ENCODE peak calls at places on chromosomes 5 and 9, in ten cellular contexts. One of them, this sample, is unnamed.

GRCh38 chr9:114108016-114108833 is 9.1 kb upstream of the KIF12 start:
- DNase-seq in heart left ventricle: peak; percentile 78
- DNase-seq in suprapubic skin: no peak
- DNase-seq in upper lobe of left lung: peak; percentile 74
- DNase-seq in body of pancreas: peak; percentile 87
- DNase-seq in A549: peak; percentile 83
- DNase-seq in IMR-90: peak; percentile 77
- DNase-seq in sigmoid colon: peak; percentile 86
- DNase-seq in ovary: peak; percentile 67
- DNase-seq in vagina: no peak
- DNase-seq in this sample: peak; percentile 77

GRCh38 chr9:130295945-130296782 is 30.6 kb downstream of the HMCN2 start:
- DNase-seq in IMR-90: no peak
- DNase-seq in A549: no peak
- DNase-seq in upper lobe of left lung: no peak
- DNase-seq in sigmoid colon: no peak
- DNase-seq in heart left ventricle: no peak
- DNase-seq in vagina: no peak
- DNase-seq in ovary: no peak
- DNase-seq in body of pancreas: no peak
- DNase-seq in suprapubic skin: no peak
- DNase-seq in this sample: no peak

GRCh38 chr9:122936464-122936863 is 4.4 kb upstream of the RABGAP1 start:
- DNase-seq in body of pancreas: no peak
- DNase-seq in upper lobe of left lung: no peak
- DNase-seq in sigmoid colon: no peak
- DNase-seq in ovary: no peak
- DNase-seq in vagina: no peak
- DNase-seq in suprapubic skin: no peak
- DNase-seq in heart left ventricle: no peak
- DNase-seq in IMR-90: no peak
- DNase-seq in A549: no peak
- DNase-seq in this sample: no peak

GRCh38 chr5:168676499-168676898 is 97.3 kb upstream of the PANK3 start:
- DNase-seq in ovary: no peak
- DNase-seq in upper lobe of left lung: no peak
- DNase-seq in IMR-90: no peak
- DNase-seq in body of pancreas: no peak
- DNase-seq in heart left ventricle: no peak
- DNase-seq in vagina: no peak
- DNase-seq in suprapubic skin: no peak
- DNase-seq in sigmoid colon: no peak
- DNase-seq in A549: no peak
- DNase-seq in this sample: no peak

GRCh38 chr5:93675458-93676450 is 65.6 kb downstream of the POU5F2 start:
- DNase-seq in vagina: no peak
- DNase-seq in A549: no peak
- DNase-seq in sigmoid colon: no peak
- DNase-seq in suprapubic skin: no peak
- DNase-seq in body of pancreas: no peak
- DNase-seq in IMR-90: peak; percentile 49
- DNase-seq in upper lobe of left lung: no peak
- DNase-seq in heart left ventricle: no peak
- DNase-seq in ovary: no peak
- DNase-seq in this sample: no peak

GRCh38 chr5:11903614-11904269 is 504 bp downstream of the CTNND2 start:
- DNase-seq in heart left ventricle: no peak
- DNase-seq in A549: peak; percentile 23
- DNase-seq in sigmoid colon: no peak
- DNase-seq in IMR-90: no peak
- DNase-seq in body of pancreas: peak; percentile 64
- DNase-seq in upper lobe of left lung: no peak
- DNase-seq in ovary: no peak
- DNase-seq in suprapubic skin: no peak
- DNase-seq in vagina: no peak
- DNase-seq in this sample: no peak

GRCh38 chr5:78964889-78965288 is 20.2 kb downstream of the ARSB start:
- DNase-seq in upper lobe of left lung: no peak
- DNase-seq in sigmoid colon: no peak
- DNase-seq in heart left ventricle: no peak
- DNase-seq in ovary: no peak
- DNase-seq in A549: peak; percentile 77
- DNase-seq in vagina: no peak
- DNase-seq in body of pancreas: no peak
- DNase-seq in suprapubic skin: no peak
- DNase-seq in IMR-90: peak; percentile 83
- DNase-seq in this sample: no peak

GRCh38 chr5:7955476-7955875 is 86.5 kb downstream of the MTRR start:
- DNase-seq in A549: no peak
- DNase-seq in suprapubic skin: no peak
- DNase-seq in vagina: no peak
- DNase-seq in ovary: no peak
- DNase-seq in upper lobe of left lung: no peak
- DNase-seq in body of pancreas: no peak
- DNase-seq in IMR-90: no peak
- DNase-seq in sigmoid colon: no peak
- DNase-seq in heart left ventricle: no peak
- DNase-seq in this sample: no peak

GRCh38 chr9:8558176-8558575 is 758.6 kb upstream of the DMAC1 start:
- DNase-seq in IMR-90: peak; percentile 0
- DNase-seq in suprapubic skin: no peak
- DNase-seq in sigmoid colon: no peak
- DNase-seq in upper lobe of left lung: no peak
- DNase-seq in vagina: no peak
- DNase-seq in A549: peak; percentile 17
- DNase-seq in heart left ventricle: no peak
- DNase-seq in body of pancreas: no peak
- DNase-seq in ovary: no peak
- DNase-seq in this sample: no peak

GRCh38 chr9:120902286-120902685 is 24.3 kb downstream of the TRAF1 start:
- DNase-seq in A549: no peak
- DNase-seq in vagina: no peak
- DNase-seq in heart left ventricle: no peak
- DNase-seq in body of pancreas: no peak
- DNase-seq in upper lobe of left lung: no peak
- DNase-seq in sigmoid colon: no peak
- DNase-seq in suprapubic skin: no peak
- DNase-seq in ovary: no peak
- DNase-seq in IMR-90: no peak
- DNase-seq in this sample: no peak

GRCh38 chr5:145936401-145937131 is at the start of gene SH3RF2:
- DNase-seq in sigmoid colon: peak; percentile 65
- DNase-seq in body of pancreas: peak; percentile 70
- DNase-seq in IMR-90: peak; percentile 73
- DNase-seq in suprapubic skin: peak; percentile 80
- DNase-seq in vagina: no peak
- DNase-seq in heart left ventricle: peak; percentile 31
- DNase-seq in upper lobe of left lung: peak; percentile 46
- DNase-seq in ovary: no peak
- DNase-seq in A549: peak; percentile 82
- DNase-seq in this sample: peak; percentile 51

GRCh38 chr5:74017786-74018211 is 391.8 kb downstream of the ARHGEF28 start:
- DNase-seq in ovary: no peak
- DNase-seq in body of pancreas: no peak
- DNase-seq in vagina: no peak
- DNase-seq in upper lobe of left lung: no peak
- DNase-seq in A549: peak; percentile 33
- DNase-seq in suprapubic skin: no peak
- DNase-seq in sigmoid colon: no peak
- DNase-seq in heart left ventricle: no peak
- DNase-seq in IMR-90: peak; percentile 47
- DNase-seq in this sample: no peak

GRCh38 chr9:785997-786396 is 55.5 kb upstream of the DMRT1 start:
- DNase-seq in IMR-90: no peak
- DNase-seq in sigmoid colon: no peak
- DNase-seq in suprapubic skin: peak; percentile 13
- DNase-seq in upper lobe of left lung: no peak
- DNase-seq in ovary: no peak
- DNase-seq in vagina: no peak
- DNase-seq in body of pancreas: no peak
- DNase-seq in A549: no peak
- DNase-seq in heart left ventricle: no peak
- DNase-seq in this sample: no peak

GRCh38 chr9:128722380-128723351 is 1.3 kb downstream of the ZDHHC12 start:
- DNase-seq in suprapubic skin: no peak
- DNase-seq in body of pancreas: no peak
- DNase-seq in sigmoid colon: no peak
- DNase-seq in A549: no peak
- DNase-seq in upper lobe of left lung: no peak
- DNase-seq in vagina: no peak
- DNase-seq in heart left ventricle: no peak
- DNase-seq in ovary: no peak
- DNase-seq in IMR-90: no peak
- DNase-seq in this sample: no peak

GRCh38 chr9:129776566-129776937 is 23.7 kb upstream of the PTGES start:
- DNase-seq in suprapubic skin: no peak
- DNase-seq in IMR-90: peak; percentile 11
- DNase-seq in upper lobe of left lung: no peak
- DNase-seq in sigmoid colon: no peak
- DNase-seq in A549: no peak
- DNase-seq in heart left ventricle: no peak
- DNase-seq in body of pancreas: no peak
- DNase-seq in vagina: no peak
- DNase-seq in ovary: no peak
- DNase-seq in this sample: no peak

GRCh38 chr9:114291064-114291474 is 31.8 kb upstream of the ORM1 start:
- DNase-seq in sigmoid colon: peak; percentile 86
- DNase-seq in upper lobe of left lung: peak; percentile 73
- DNase-seq in IMR-90: peak; percentile 67
- DNase-seq in heart left ventricle: peak; percentile 56
- DNase-seq in ovary: peak; percentile 80
- DNase-seq in body of pancreas: peak; percentile 80
- DNase-seq in vagina: no peak
- DNase-seq in A549: peak; percentile 64
- DNase-seq in suprapubic skin: peak; percentile 89
- DNase-seq in this sample: peak; percentile 45

GRCh38 chr9:98010450-98010849 is 27.3 kb downstream of the ANP32B start:
- DNase-seq in ovary: no peak
- DNase-seq in IMR-90: peak; percentile 64
- DNase-seq in A549: peak; percentile 54
- DNase-seq in heart left ventricle: no peak
- DNase-seq in sigmoid colon: no peak
- DNase-seq in upper lobe of left lung: no peak
- DNase-seq in body of pancreas: no peak
- DNase-seq in suprapubic skin: no peak
- DNase-seq in vagina: no peak
- DNase-seq in this sample: no peak
- TF ChIP-seq POLR2A in ovary: no peak
- TF ChIP-seq POLR2A in IMR-90: no peak
- TF ChIP-seq POLR2A in A549: no peak
- TF ChIP-seq POLR2A in heart left ventricle: no peak
- TF ChIP-seq POLR2A in sigmoid colon: no peak
- TF ChIP-seq POLR2A in upper lobe of left lung: no peak
- TF ChIP-seq POLR2A in body of pancreas: no peak
- TF ChIP-seq POLR2A in suprapubic skin: no peak
- TF ChIP-seq POLR2A in vagina: no peak
- TF ChIP-seq POLR2A in this sample: no peak

DNA sequence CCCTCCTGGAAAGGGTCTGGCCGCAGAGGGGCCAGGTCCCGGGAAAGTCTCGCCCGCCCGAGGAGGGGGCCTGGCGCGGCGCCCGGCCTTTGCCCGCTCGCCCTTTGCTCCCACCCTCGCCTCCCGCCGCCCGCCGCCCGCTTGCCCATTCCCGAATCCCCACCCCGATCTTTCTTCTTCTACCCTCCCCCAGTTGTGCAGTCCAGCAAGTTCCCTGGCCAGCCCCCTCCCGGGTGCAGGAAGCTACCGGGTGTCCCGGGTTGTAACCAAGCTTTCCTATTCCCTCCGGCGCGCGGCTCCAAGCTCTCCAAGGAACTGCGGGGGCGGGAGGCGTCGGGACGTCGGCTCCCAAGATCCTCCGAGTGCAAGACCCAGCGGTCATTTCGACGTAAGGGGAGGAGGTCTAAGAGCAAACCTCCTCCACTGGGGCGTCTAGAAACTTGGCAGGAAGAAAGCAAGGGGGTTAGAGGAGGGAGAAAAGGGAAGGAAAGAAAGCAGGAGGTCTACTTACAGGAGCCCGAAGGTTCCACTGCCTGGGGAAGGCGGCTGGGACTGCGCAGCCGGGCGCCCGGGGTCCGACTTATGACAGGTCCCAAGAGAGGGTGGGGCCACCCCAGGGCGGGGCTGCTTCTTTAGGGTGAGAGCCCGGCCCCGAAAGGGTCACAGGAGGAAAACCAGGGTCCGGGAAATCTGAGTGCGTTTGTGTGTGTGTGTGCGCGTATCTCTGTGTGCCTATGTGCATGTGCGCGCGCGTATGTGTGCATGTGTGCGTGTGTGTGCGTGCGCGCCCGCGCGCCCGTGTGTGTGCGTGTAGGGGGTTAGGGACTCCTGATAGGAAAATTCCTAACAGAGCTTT is at the start of gene PTGR1:
- DNase-seq in sigmoid colon: peak; percentile 93
- DNase-seq in IMR-90: peak; percentile 89
- DNase-seq in suprapubic skin: peak; percentile 93
- DNase-seq in A549: peak; percentile 87
- DNase-seq in vagina: no peak
- DNase-seq in upper lobe of left lung: peak; percentile 85
- DNase-seq in body of pancreas: peak; percentile 81
- DNase-seq in ovary: peak; percentile 83
- DNase-seq in heart left ventricle: peak; percentile 89
- DNase-seq in this sample: peak; percentile 80
- TF ChIP-seq POLR2A in sigmoid colon: no peak
- TF ChIP-seq POLR2A in IMR-90: peak; percentile 45
- TF ChIP-seq POLR2A in suprapubic skin: no peak
- TF ChIP-seq POLR2A in A549: peak; percentile 92
- TF ChIP-seq POLR2A in vagina: peak; percentile 17
- TF ChIP-seq POLR2A in upper lobe of left lung: no peak
- TF ChIP-seq POLR2A in body of pancreas: peak; percentile 74
- TF ChIP-seq POLR2A in ovary: no peak
- TF ChIP-seq POLR2A in heart left ventricle: no peak
- TF ChIP-seq POLR2A in this sample: no peak

GRCh38 chr9:133823189-133824105 is 85.3 kb upstream of the SARDH start:
- DNase-seq in IMR-90: no peak
- DNase-seq in vagina: no peak
- DNase-seq in body of pancreas: no peak
- DNase-seq in sigmoid colon: no peak
- DNase-seq in A549: no peak
- DNase-seq in suprapubic skin: no peak
- DNase-seq in ovary: no peak
- DNase-seq in heart left ventricle: no peak
- DNase-seq in upper lobe of left lung: no peak
- DNase-seq in this sample: no peak
- TF ChIP-seq POLR2A in IMR-90: no peak
- TF ChIP-seq POLR2A in vagina: no peak
- TF ChIP-seq POLR2A in body of pancreas: no peak
- TF ChIP-seq POLR2A in sigmoid colon: no peak
- TF ChIP-seq POLR2A in A549: no peak
- TF ChIP-seq POLR2A in suprapubic skin: no peak
- TF ChIP-seq POLR2A in ovary: no peak
- TF ChIP-seq POLR2A in heart left ventricle: no peak
- TF ChIP-seq POLR2A in upper lobe of left lung: no peak
- TF ChIP-seq POLR2A in this sample: no peak

DNA sequence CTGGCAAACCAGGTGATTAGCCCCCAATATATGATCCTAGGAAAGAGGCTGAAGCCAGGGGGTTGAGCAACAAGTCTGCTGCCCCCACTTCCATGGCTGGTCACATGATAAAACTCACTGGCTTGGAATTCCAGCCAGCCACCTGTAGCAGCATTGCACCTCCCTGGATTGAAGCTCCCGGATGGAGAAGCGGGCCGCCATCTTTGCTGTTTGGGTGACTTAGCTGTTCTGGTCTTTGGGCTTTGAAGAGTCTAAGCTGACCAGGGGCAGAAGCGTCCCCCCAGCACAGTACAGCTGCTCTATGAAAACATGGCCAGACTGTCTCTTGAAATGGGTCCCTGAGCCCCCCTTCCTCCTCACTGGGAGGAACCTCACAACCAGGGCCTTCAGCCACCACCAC is 610.2 kb downstream of the ANXA1 start:
- DNase-seq in suprapubic skin: no peak
- DNase-seq in heart left ventricle: no peak
- DNase-seq in vagina: no peak
- DNase-seq in sigmoid colon: no peak
- DNase-seq in upper lobe of left lung: no peak
- DNase-seq in ovary: no peak
- DNase-seq in A549: no peak
- DNase-seq in IMR-90: no peak
- DNase-seq in body of pancreas: no peak
- DNase-seq in this sample: no peak
- TF ChIP-seq POLR2A in suprapubic skin: no peak
- TF ChIP-seq POLR2A in heart left ventricle: no peak
- TF ChIP-seq POLR2A in vagina: no peak
- TF ChIP-seq POLR2A in sigmoid colon: no peak
- TF ChIP-seq POLR2A in upper lobe of left lung: no peak
- TF ChIP-seq POLR2A in ovary: no peak
- TF ChIP-seq POLR2A in A549: no peak
- TF ChIP-seq POLR2A in IMR-90: no peak
- TF ChIP-seq POLR2A in body of pancreas: no peak
- TF ChIP-seq POLR2A in this sample: no peak